ENCODE peak calls at places on chromosomes 4 and X, in seven cellular contexts. D, R, B, C, E, L and W are unnamed samples.

GRCh38 chrX:26783512-26784225 is 567.7 kb downstream of the MAGEB5 start:
- DNase-seq in D (peak; percentile 22), R (no peak), B (peak; percentile 5), C (peak; percentile 68), E (no peak), L (no peak), W (no peak)

GRCh38 chrX:63330681-63331080 is 20.5 kb downstream of the SPIN4 start:
- DNase-seq in D (no peak), R (no peak), B (no peak), C (no peak), E (no peak), L (no peak), W (no peak)

GRCh38 chr4:153027879-153028278 is 91.8 kb downstream of the FHDC1 start:
- DNase-seq in D (no peak), R (no peak), B (no peak), C (no peak), E (no peak), L (no peak), W (no peak)

GRCh38 chrX:37509349-37509748 is 62.1 kb upstream of the LANCL3 start:
- DNase-seq in D (no peak), R (no peak), B (peak; percentile 6), C (peak; percentile 31), E (no peak), L (no peak), W (no peak)

GRCh38 chrX:149631293-149632165 is at the start of gene TMEM185A:
- DNase-seq in D (peak; percentile 68), R (peak; percentile 74), B (peak; percentile 7), C (peak; percentile 78), E (peak; percentile 84), L (peak; percentile 78), W (peak; percentile 79)

GRCh38 chrX:102604327-102604726 is 5.0 kb downstream of the ARMCX5 start:
- DNase-seq in D (no peak), R (no peak), B (no peak), C (no peak), E (no peak), L (no peak), W (no peak)

GRCh38 chr4:15898902-15899301 is 39.6 kb downstream of the FGFBP1 start:
- DNase-seq in D (no peak), R (no peak), B (no peak), C (no peak), E (no peak), L (no peak), W (no peak)

GRCh38 chr4:139167774-139168444 is 9.1 kb downstream of the ELF2 start:
- DNase-seq in D (no peak), R (no peak), B (peak; percentile 24), C (no peak), E (no peak), L (no peak), W (no peak)

GRCh38 chr4:177309525-177310371 is at the start of gene NEIL3:
- DNase-seq in D (peak; percentile 91), R (peak; percentile 92), B (peak; percentile 89), C (peak; percentile 95), E (peak; percentile 93), L (peak; percentile 90), W (peak; percentile 92)

GRCh38 chrX:56232221-56233082 is at the start of gene KLF8:
- DNase-seq in D (peak; percentile 44), R (peak; percentile 57), B (no peak), C (peak; percentile 43), E (peak; percentile 70), L (peak; percentile 71), W (peak; percentile 34)

GRCh38 chrX:73214366-73215094 is at the start of gene NAP1L2:
- DNase-seq in D (peak; percentile 48), R (peak; percentile 57), B (no peak), C (peak; percentile 62), E (peak; percentile 46), L (no peak), W (peak; percentile 11)

GRCh38 chrX:135977611-135978010 is 3.8 kb upstream of the MMGT1 start:
- DNase-seq in D (no peak), R (no peak), B (no peak), C (no peak), E (no peak), L (no peak), W (no peak)

GRCh38 chrX:153778151-153778551 is 2.7 kb upstream of the SRPK3 start:
- DNase-seq in D (no peak), R (no peak), B (no peak), C (no peak), E (peak; percentile 43), L (no peak), W (no peak)

GRCh38 chrX:49838374-49838773 is 9.3 kb downstream of the PAGE4 start:
- DNase-seq in D (no peak), R (peak; percentile 6), B (peak; percentile 4), C (peak; percentile 22), E (no peak), L (no peak), W (no peak)

GRCh38 chr4:44927361-44928061 is 201.2 kb upstream of the GNPDA2 start:
- DNase-seq in D (no peak), R (no peak), B (no peak), C (peak; percentile 63), E (no peak), L (no peak), W (no peak)

GRCh38 chr4:13484749-13485345 is 707 bp upstream of the RAB28 start:
- DNase-seq in D (no peak), R (no peak), B (peak; percentile 31), C (no peak), E (no peak), L (no peak), W (no peak)

GRCh38 chrX:653316-653715 is 22.7 kb downstream of the SHOX start:
- DNase-seq in D (no peak), R (no peak), B (no peak), C (no peak), E (no peak), L (no peak), W (no peak)

GRCh38 chr4:86909945-86910344 is 17.7 kb upstream of the C4orf36 start:
- DNase-seq in D (no peak), R (no peak), B (no peak), C (no peak), E (no peak), L (no peak), W (no peak)

GRCh38 chr4:147820975-147821374 is 89.1 kb downstream of the ARHGAP10 start:
- DNase-seq in D (no peak), R (no peak), B (no peak), C (no peak), E (no peak), L (no peak), W (no peak)

GRCh38 chr4:154877110-154877760 is 96.2 kb downstream of the RBM46 start:
- DNase-seq in D (no peak), R (peak; percentile 25), B (peak; percentile 16), C (no peak), E (no peak), L (no peak), W (no peak)

GRCh38 chrX:12955882-12956703 is 18.8 kb upstream of the TMSB4X start:
- DNase-seq in D (peak; percentile 62), R (peak; percentile 31), B (peak; percentile 73), C (no peak), E (peak; percentile 77), L (no peak), W (peak; percentile 81)

GRCh38 chr4:171719691-171720090 is 93.5 kb upstream of the GALNTL6 start:
- DNase-seq in D (no peak), R (no peak), B (no peak), C (no peak), E (no peak), L (no peak), W (no peak)

GRCh38 chrX:38008658-38009057 is 2.3 kb downstream of the SYTL5 start:
- DNase-seq in D (no peak), R (no peak), B (no peak), C (no peak), E (no peak), L (no peak), W (no peak)

GRCh38 chr4:73103799-73104503 is 34.4 kb upstream of the COX18 start:
- DNase-seq in D (no peak), R (no peak), B (peak; percentile 12), C (no peak), E (no peak), L (no peak), W (no peak)
- H3K36me3 ChIP-seq in D (peaks cover 31% of the 10 kb centered on the region), R (peaks cover 12% of the 10 kb centered on the region), B (peaks cover 30% of the 10 kb centered on the region), C (peaks cover 37% of the 10 kb centered on the region), E (peaks cover 7% of the 10 kb centered on the region), L (peaks cover 76% of the 10 kb centered on the region), W (peaks cover 4% of the 10 kb centered on the region)

DNA sequence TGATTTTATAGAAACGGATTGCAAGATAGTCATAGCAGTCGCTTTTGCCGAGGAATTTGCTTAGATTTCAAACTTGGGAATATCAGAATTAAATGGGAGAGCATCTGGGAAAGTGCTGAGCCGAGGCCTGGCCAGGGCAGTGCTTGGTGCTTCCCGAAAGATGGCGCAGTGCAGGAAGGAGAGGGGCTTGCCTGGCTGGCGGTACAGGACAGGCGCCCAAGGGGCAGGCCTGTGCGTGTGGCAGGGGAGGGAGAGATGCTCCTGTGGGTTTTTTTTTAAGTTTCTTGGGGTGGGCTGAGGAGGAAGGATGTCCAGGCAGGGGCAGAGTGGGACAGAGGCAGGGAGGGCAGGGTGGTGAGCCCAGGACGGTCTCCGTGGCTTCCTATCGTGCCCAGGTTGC is 241.1 kb downstream of the AFAP1 start:
- DNase-seq in D (no peak), R (no peak), B (no peak), C (no peak), E (no peak), L (no peak), W (no peak)
- TF ChIP-seq CTCF in D (no peak), R (no peak), B (peak; percentile 11), C (peak; percentile 36), E (no peak), L (no peak), W (no peak)

DNA sequence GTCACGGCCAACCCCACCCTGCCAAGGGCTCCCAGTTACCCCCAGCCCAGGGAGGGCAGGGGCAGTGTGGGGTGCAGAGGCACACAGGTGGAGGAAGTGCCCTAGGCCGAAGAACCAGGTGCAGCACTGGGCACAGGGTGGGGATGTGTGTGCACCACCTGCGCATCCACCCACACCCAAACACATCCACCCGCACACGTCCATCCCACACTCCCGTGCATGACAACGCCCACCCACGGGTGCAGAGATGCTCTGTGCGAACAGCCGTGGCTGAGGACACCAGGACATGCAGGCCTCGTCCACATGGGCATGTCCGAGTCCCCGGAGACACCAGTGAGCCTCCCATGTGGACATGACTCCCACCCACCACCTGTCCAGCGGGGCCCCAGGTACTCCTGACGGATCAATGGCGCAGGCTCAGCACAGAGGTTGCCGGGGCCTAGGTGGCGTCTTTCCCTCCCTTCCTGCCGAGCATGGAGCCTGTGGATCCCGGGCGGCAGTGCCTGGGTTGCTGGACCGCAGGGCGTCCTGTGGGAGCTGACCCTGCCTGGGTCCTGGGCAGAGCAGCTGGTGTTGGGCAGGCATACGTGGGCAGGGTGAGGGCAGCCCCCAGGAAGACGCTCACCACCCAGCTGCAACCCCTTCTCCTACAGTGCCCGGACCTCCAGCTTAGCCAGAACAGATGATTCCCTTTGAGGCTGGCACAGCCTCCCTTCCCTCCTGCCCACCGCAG is 19.6 kb downstream of the CTBP1 start:
- DNase-seq in D (no peak), R (no peak), B (no peak), C (no peak), E (no peak), L (no peak), W (no peak)
- H3K36me3 ChIP-seq in D (peaks cover 69% of the 10 kb centered on the region), R (peaks cover 41% of the 10 kb centered on the region), B (peaks cover 58% of the 10 kb centered on the region), C (peaks cover 21% of the 10 kb centered on the region), E (peaks cover 4% of the 10 kb centered on the region), L (peaks cover 86% of the 10 kb centered on the region), W (peaks cover 61% of the 10 kb centered on the region)

GRCh38 chrX:68807818-68808217 is 21.0 kb upstream of the EFNB1 start:
- DNase-seq in D (no peak), R (peak; percentile 1), B (no peak), C (peak; percentile 38), E (no peak), L (no peak), W (no peak)
- TF ChIP-seq CTCF in D (no peak), R (no peak), B (peak; percentile 45), C (peak; percentile 25), E (peak; percentile 33), L (peak; percentile 16), W (peak; percentile 15)